ENCODE peak calls at places on chromosomes 11 and 22, in four cellular contexts. J is stimulated activated CD4-positive, alpha-beta T cell treated with anti-CD3 and anti-CD28 coated beads, Interleukin-15, amount 100 ng/mL, for 48 hours; T is effector memory CD4-positive, alpha-beta T cell; U is iPS-NIHi11. W is an unnamed sample.

GRCh38 chr11:71352748-71353147 is 95.4 kb downstream of the DHCR7 start:
- DNase-seq in J (no peak), T (no peak), U (no peak), W (no peak)

GRCh38 chr11:33869511-33870422 is 22.1 kb downstream of the LMO2 start:
- DNase-seq in J (no peak), T (no peak), U (peak), W (no peak)

GRCh38 chr11:69828971-69829344 is 9.7 kb upstream of the FGF3 start:
- DNase-seq in J (no peak), T (no peak), U (peak), W (no peak)

GRCh38 chr11:86099727-86100320 is 30.9 kb upstream of the PICALM start:
- DNase-seq in J (no peak), T (no peak), U (no peak), W (no peak)

GRCh38 chr22:19472233-19472632 is 6.8 kb downstream of the UFD1 start:
- DNase-seq in J (no peak), T (no peak), U (no peak), W (no peak)

GRCh38 chr11:27183672-27184457 is 143.2 kb downstream of the BBOX1 start:
- DNase-seq in J (no peak), T (no peak), U (peak), W (no peak)

GRCh38 chr11:46208803-46209202 is 68.7 kb upstream of the CREB3L1 start:
- DNase-seq in J (no peak), T (no peak), U (no peak), W (no peak)

GRCh38 chr11:8025123-8025522 is 38.0 kb downstream of the EIF3F start:
- DNase-seq in J (no peak), T (no peak), U (no peak), W (no peak)

GRCh38 chr22:27331526-27332281 is 469.9 kb downstream of the MN1 start:
- DNase-seq in J (no peak), T (no peak), U (peak), W (no peak)

GRCh38 chr22:26894766-26895485 is 237.5 kb downstream of the MIAT start:
- DNase-seq in J (no peak), T (no peak), U (no peak), W (no peak)

GRCh38 chr11:83220279-83220678 is 26.8 kb downstream of the ANKRD42 start:
- DNase-seq in J (no peak), T (no peak), U (no peak), W (no peak)

GRCh38 chr11:10866893-10867331 is 9.1 kb upstream of the ZBED5 start:
- DNase-seq in J (no peak), T (no peak), U (no peak), W (no peak)

GRCh38 chr11:37858398-37858797 is 1260.4 kb upstream of the RAG2 start:
- DNase-seq in J (no peak), T (no peak), U (no peak), W (no peak)

GRCh38 chr11:69368119-69368880 is 74.3 kb downstream of the MYEOV start:
- DNase-seq in J (no peak), T (no peak), U (no peak), W (peak)

GRCh38 chr11:101390539-101390938 is 193.3 kb downstream of the TRPC6 start:
- DNase-seq in J (no peak), T (no peak), U (no peak), W (no peak)

GRCh38 chr22:27804683-27805297 is 3.2 kb upstream of the MN1 start:
- DNase-seq in J (peak), T (no peak), U (peak), W (no peak)

GRCh38 chr11:7858001-7858400 is 61.3 kb upstream of the OR5P2 start:
- DNase-seq in J (no peak), T (no peak), U (no peak), W (no peak)